ENCODE peak calls at places on chromosomes 3 and 15, in six cellular contexts. C is left ventricle myocardium inferior, I is keratinocyte, P is WERI-Rb-1, U is psoas muscle, R is hepatocyte. A is an unnamed sample.

GRCh38 chr15:25711164-25711563 is 152.0 kb downstream of the ATP10A start:
- DNase-seq in R (no peak), P (no peak), C (no peak), I (no peak), U (no peak), A (no peak)

GRCh38 chr3:88203537-88204143 is 53.9 kb downstream of the C3orf38 start:
- DNase-seq in C (peak; percentile 54), I (no peak), U (peak; percentile 73), R (peak; percentile 84), P (peak; percentile 74), A (no peak)

GRCh38 chr3:153172796-153173757 is 11.1 kb downstream of the RAP2B start:
- DNase-seq in P (no peak), I (no peak), R (peak; percentile 29), U (no peak), C (no peak), A (no peak)

GRCh38 chr15:94174399-94174802 is 57.0 kb upstream of the MCTP2 start:
- DNase-seq in U (no peak), R (no peak), C (no peak), P (no peak), I (peak; percentile 49), A (no peak)

GRCh38 chr15:80849308-80849707 is 70.1 kb downstream of the CEMIP start:
- DNase-seq in U (no peak), I (no peak), C (no peak), R (no peak), P (no peak), A (no peak)

GRCh38 chr3:34239870-34240269 is 441.4 kb downstream of the PDCD6IP start:
- DNase-seq in C (no peak), I (no peak), U (no peak), R (no peak), P (no peak), A (no peak)

GRCh38 chr3:4849136-4849535 is 130.1 kb upstream of the BHLHE40 start:
- DNase-seq in C (no peak), I (no peak), R (no peak), U (no peak), P (no peak), A (no peak)

GRCh38 chr3:151085889-151086483 is 522 bp downstream of the MED12L start:
- DNase-seq in I (no peak), R (peak; percentile 50), P (peak; percentile 16), U (peak; percentile 52), C (no peak), A (peak; percentile 16)

GRCh38 chr3:193134895-193135294 is 106.1 kb upstream of the PLAAT1 start:
- DNase-seq in U (no peak), I (no peak), P (no peak), R (no peak), C (no peak), A (no peak)

GRCh38 chr3:126962756-126963155 is 20.2 kb upstream of the PLXNA1 start:
- DNase-seq in U (peak; percentile 35), P (no peak), C (peak; percentile 10), I (no peak), R (no peak), A (no peak)

GRCh38 chr3:33392703-33393125 is 47.5 kb downstream of the UBP1 start:
- DNase-seq in P (no peak), I (peak; percentile 38), R (no peak), U (no peak), C (no peak), A (no peak)

GRCh38 chr3:134333522-134334181 is 40.6 kb downstream of the AMOTL2 start:
- DNase-seq in U (no peak), C (no peak), I (no peak), R (peak; percentile 63), P (peak; percentile 55), A (no peak)

GRCh38 chr15:68113751-68114150 is 59.6 kb downstream of the PIAS1 start:
- DNase-seq in R (no peak), I (no peak), C (no peak), U (no peak), P (no peak), A (no peak)

GRCh38 chr3:172919297-172919683 is 168.8 kb downstream of the ECT2 start:
- DNase-seq in I (no peak), C (no peak), R (peak; percentile 13), U (no peak), P (no peak), A (no peak)

GRCh38 chr3:127556565-127556964 is 34.0 kb downstream of the TPRA1 start:
- DNase-seq in I (no peak), U (no peak), P (peak; percentile 42), C (no peak), R (no peak), A (no peak)

GRCh38 chr3:15279671-15280402 is 52.5 kb downstream of the SH3BP5 start:
- DNase-seq in P (no peak), U (no peak), I (no peak), C (no peak), R (no peak), A (no peak)

GRCh38 chr3:116165190-116165589 is 280.1 kb downstream of the LSAMP start:
- DNase-seq in R (no peak), C (no peak), P (no peak), I (no peak), U (no peak), A (no peak)

GRCh38 chr3:38137615-38138346 is 680 bp upstream of the MYD88 start:
- DNase-seq in R (no peak), P (no peak), C (no peak), I (no peak), U (no peak), A (peak; percentile 31)

GRCh38 chr3:30676424-30677346 is 70.3 kb downstream of the TGFBR2 start:
- DNase-seq in P (no peak), I (no peak), C (no peak), U (no peak), R (no peak), A (no peak)

DNA sequence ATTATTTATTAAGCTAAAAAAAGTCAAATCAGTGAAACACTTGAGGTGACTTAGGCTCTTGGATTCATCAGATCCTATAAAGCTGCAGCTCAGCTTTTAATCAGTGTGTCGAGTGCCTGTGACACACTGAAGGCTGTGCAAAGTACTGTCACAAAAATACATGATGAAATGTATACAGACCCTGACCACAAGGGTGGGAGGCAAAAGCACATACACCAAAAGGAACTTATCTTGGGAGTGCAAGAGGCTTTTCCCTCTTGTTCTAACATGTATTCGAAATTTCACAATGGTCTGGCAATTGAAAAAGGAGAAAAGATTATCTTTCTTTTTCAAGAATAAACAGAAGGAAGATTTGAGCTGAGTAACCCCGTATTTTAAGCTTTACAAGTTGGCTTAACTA is 35.9 kb downstream of the VGLL4 start:
- DNase-seq in C (no peak), I (no peak), P (no peak), R (no peak), U (no peak), A (no peak)
- TF ChIP-seq CTCF in C (no peak), I (no peak), P (no peak), R (no peak), U (no peak), A (no peak)

DNA sequence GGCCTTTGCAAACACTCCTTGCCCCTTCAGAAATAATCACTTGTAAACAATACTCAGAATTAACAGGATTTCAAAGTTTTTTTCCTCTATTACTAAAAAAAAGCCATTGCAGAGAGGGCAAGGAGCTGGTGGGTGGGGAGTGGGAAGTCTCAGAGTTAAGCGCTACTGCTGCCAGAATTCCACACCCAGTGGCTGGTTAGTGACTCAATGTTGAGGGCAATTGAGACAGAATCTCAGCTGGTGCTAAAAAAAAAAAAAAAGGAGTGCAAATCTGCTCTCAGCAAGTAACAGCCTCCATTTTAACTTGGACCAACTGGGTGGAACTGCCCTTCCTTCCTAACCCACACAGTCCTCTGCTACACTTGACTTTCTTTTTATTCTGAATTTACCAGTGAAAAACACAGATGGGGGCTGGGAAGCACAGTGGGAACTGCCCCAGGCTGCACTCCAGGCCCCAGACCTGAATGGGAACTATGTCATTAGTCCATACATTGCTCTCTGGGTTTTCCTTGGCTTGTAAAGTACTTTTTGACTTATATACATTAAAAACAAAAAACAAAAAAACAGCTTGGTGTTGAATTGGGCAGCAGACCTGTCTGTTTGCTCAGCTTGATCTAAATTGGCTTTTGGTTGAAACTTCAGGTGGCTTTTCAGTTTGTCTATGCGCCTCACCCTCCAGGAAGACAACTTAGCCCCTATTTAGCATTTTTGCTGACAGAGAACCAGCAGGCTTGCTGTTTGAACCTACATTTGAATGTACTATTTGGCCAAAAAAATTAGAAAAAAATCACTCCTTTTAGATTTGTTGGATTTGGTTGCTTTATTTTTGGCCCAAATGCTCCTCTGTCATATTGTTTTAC is 357.8 kb upstream of the TBL1XR1 start:
- DNase-seq in R (no peak), I (no peak), U (no peak), C (peak; percentile 22), P (no peak), A (no peak)
- TF ChIP-seq CTCF in R (no peak), I (no peak), U (no peak), C (no peak), P (no peak), A (no peak)

GRCh38 chr3:53045784-53046170 is at the start of gene SFMBT1:
- DNase-seq in P (peak; percentile 75), C (peak; percentile 70), U (peak; percentile 86), I (no peak), R (peak; percentile 90), A (peak; percentile 57)

GRCh38 chr3:53044371-53045106 is 1.3 kb downstream of the SFMBT1 start:
- DNase-seq in U (peak; percentile 67), R (peak; percentile 47), P (peak; percentile 23), C (no peak), I (no peak), A (no peak)

GRCh38 chr3:53045107-53045783 is 628 bp downstream of the SFMBT1 start:
- DNase-seq in R (peak; percentile 87), C (peak; percentile 66), I (no peak), P (peak; percentile 53), U (peak; percentile 88), A (peak; percentile 62)

GRCh38 chr3:53043738-53044137 is 2.1 kb downstream of the SFMBT1 start:
- DNase-seq in U (no peak), R (no peak), C (no peak), I (no peak), P (no peak), A (no peak)

DNA sequence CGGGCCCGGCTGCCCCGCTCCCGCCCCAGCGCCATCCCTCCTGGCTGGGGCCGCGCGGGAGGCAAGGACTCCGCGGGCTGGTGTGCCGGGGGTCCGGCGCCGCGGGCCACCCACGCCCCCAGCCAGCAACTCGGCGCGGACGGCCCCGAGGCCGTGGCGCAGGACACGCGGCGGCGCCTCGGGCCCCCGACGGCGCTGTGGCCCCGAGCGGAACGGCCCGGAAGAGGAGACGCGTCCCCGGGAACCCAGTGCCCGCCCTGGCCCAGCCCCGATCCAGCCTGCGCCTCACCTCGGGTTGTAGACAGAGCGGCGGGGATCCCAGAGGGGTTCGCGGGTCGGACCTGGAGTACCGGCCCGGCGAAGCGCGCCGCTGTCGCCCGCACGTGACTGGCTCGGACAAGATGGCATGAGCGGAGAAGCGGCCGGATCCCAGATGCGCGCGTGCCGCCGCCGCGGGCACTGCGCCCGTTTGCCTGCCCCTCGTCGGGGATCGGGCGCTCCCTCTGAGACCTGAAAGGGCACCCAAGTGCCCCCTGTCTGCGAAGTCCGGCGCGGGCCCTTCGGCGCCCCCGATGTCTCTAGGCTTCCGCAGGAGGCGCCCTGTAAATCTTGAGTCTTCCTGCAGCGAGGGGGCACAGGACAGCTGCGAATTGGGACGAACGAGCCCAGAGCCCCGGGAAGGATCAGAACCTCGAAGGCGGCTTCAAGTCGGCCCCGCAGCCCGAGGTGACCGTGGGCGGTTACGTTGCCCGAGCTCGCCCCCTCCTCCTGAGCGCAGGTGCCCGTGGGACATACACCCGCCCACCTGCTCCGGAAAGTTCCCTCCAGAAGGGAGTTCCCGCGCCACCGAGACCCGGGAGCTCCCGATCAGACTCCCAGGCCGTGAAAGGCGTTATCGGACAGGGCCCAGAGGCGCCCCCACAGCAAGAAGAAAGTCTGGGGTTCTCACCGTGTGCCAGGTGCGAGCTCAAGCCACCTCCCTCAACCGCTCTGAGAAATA is 598 bp upstream of the SFMBT1 start:
- DNase-seq in R (peak; percentile 72), I (no peak), P (peak; percentile 15), C (peak; percentile 41), U (peak; percentile 81), A (peak; percentile 70)
- TF ChIP-seq CTCF in R (peak; percentile 51), I (no peak), P (peak; percentile 5), C (peak; percentile 50), U (peak; percentile 34), A (peak; percentile 64)

GRCh38 chr3:100590840-100591147 is 18.6 kb upstream of the ADGRG7 start:
- DNase-seq in R (no peak), P (no peak), U (no peak), C (no peak), I (no peak), A (no peak)
- TF ChIP-seq CTCF in R (no peak), P (no peak), U (no peak), C (no peak), I (no peak), A (peak; percentile 47)